ENCODE peak calls at places on chromosomes 1 and 21, in eight cellular contexts. F is CD8-positive, alpha-beta T cell; T is heart right ventricle; Y is D721Med; M is AG04450; H is GM06990; X is fibroblast of lung; A is activated B cell treated with CpG ODN at 0.5 μM for 24 hours. D is an unnamed sample.

GRCh38 chr1:103142466-103142865 is 34.1 kb upstream of the COL11A1 start:
- DNase-seq in X (no peak), T (no peak), F (no peak), Y (no peak), A (no peak), M (no peak), H (no peak), D (no peak)

GRCh38 chr1:89356658-89357400 is 7.0 kb upstream of the GBP6 start:
- DNase-seq in H (no peak), T (no peak), Y (no peak), M (no peak), F (no peak), A (no peak), X (peak), D (no peak)

GRCh38 chr1:64516301-64516700 is 46.4 kb downstream of the CACHD1 start:
- DNase-seq in H (no peak), T (no peak), F (no peak), X (no peak), A (no peak), M (no peak), Y (no peak), D (no peak)

GRCh38 chr1:204742676-204743075 is 57.1 kb upstream of the LRRN2 start:
- DNase-seq in X (no peak), A (no peak), M (no peak), H (no peak), F (no peak), T (no peak), Y (no peak), D (no peak)

GRCh38 chr1:232046531-232047283 is 420.1 kb downstream of the DISC1 start:
- DNase-seq in A (no peak), M (no peak), X (no peak), H (no peak), Y (peak), F (no peak), T (no peak), D (no peak)

GRCh38 chr1:216081445-216081844 is 341.8 kb downstream of the USH2A start:
- DNase-seq in H (no peak), Y (no peak), A (no peak), X (no peak), M (no peak), F (no peak), T (no peak), D (no peak)

GRCh38 chr1:1894354-1895049 is 3.6 kb upstream of the GNB1 start:
- DNase-seq in M (no peak), Y (no peak), A (no peak), T (peak), F (no peak), H (no peak), X (no peak), D (no peak)

GRCh38 chr1:10610901-10611600 is 136.3 kb downstream of the PEX14 start:
- DNase-seq in H (no peak), A (no peak), M (no peak), F (no peak), T (no peak), X (peak), Y (no peak), D (no peak)

GRCh38 chr1:6646499-6647148 is 22.0 kb downstream of the THAP3 start:
- DNase-seq in A (no peak), X (peak), F (no peak), Y (no peak), T (no peak), H (no peak), M (no peak), D (peak)

GRCh38 chr1:231044588-231044987 is 4.5 kb upstream of the FAM89A start:
- DNase-seq in X (no peak), A (no peak), Y (no peak), H (no peak), F (no peak), T (no peak), M (no peak), D (no peak)

GRCh38 chr21:18545908-18546307 is 142.3 kb upstream of the TMPRSS15 start:
- DNase-seq in A (no peak), T (no peak), M (no peak), X (peak), F (no peak), H (no peak), Y (no peak), D (no peak)

GRCh38 chr1:239302716-239303115 is 83.7 kb upstream of the CHRM3 start:
- DNase-seq in T (no peak), M (no peak), X (no peak), F (no peak), Y (no peak), A (no peak), H (no peak), D (no peak)

GRCh38 chr1:219990782-219991510 is 55.4 kb downstream of the EPRS1 start:
- DNase-seq in A (no peak), F (no peak), H (no peak), X (peak), T (no peak), M (no peak), Y (no peak), D (no peak)

GRCh38 chr1:35069746-35070145 is 9.4 kb upstream of the ZMYM1 start:
- DNase-seq in A (no peak), T (no peak), F (no peak), Y (no peak), H (no peak), X (no peak), M (no peak), D (no peak)

DNA sequence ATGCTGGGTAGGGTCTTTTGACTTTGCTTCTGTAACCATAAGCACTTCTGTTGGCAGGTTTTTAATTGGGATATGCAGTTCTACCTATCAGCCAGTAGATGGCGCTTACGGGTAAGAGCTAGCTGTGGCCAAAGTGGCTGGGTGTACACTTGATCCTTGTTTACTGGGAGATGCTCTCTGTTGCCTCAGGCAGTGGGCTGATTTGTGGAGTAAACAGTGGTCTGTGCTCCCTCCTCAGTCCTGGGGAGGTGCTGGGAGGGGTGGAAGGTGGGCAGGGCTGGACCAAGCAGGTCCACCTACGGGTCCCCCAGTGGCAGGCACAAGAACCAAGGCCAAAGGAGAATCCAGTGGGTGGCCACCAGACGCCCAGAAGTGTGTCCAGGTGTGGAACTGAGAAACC is 43.4 kb downstream of the RALGPS2 start:
- DNase-seq in F (no peak), H (peak), X (peak), T (no peak), Y (no peak), M (no peak), A (no peak), D (no peak)
- TF ChIP-seq CTCF in F (peak), H (peak), X (peak), T (peak), Y (peak), M (peak), A (peak), D (peak)

DNA sequence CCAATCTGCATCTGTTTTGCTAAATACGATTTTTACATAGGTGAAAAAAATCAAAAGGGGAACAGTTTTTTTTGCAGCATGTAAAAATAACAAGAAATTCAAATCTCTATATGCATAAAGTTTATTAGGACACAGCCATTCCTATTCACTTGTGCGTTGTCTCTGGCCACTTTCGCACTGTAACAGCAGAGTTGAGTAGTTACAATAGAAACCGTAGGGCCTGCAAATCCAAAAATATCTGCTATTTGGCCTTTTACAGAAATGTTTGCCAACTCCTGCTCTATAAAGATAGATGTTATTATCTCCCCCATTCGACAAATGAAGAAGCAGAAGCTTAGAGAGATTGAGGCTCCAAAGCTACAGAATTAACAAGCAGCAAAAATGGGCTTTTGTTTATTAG is 5.5 kb downstream of the DYNLT5 start:
- DNase-seq in H (no peak), M (no peak), T (no peak), X (no peak), A (no peak), Y (no peak), F (no peak), D (no peak)
- TF ChIP-seq CTCF in H (no peak), M (no peak), T (no peak), X (no peak), A (no peak), Y (no peak), F (no peak), D (no peak)

GRCh38 chr1:45612941-45613579 is 10.8 kb downstream of the CCDC17 start:
- DNase-seq in A (no peak), X (no peak), Y (no peak), F (no peak), T (no peak), H (no peak), M (no peak), D (no peak)
- TF ChIP-seq CTCF in A (no peak), X (no peak), Y (no peak), F (no peak), T (no peak), H (no peak), M (no peak), D (no peak)

GRCh38 chr1:150076985-150077384 is 9.4 kb downstream of the VPS45 start:
- DNase-seq in H (no peak), A (no peak), M (no peak), Y (no peak), X (no peak), T (no peak), F (no peak), D (no peak)

GRCh38 chr1:150073516-150073915 is 5.9 kb downstream of the VPS45 start:
- DNase-seq in A (no peak), X (no peak), F (no peak), H (no peak), T (no peak), Y (no peak), M (no peak), D (no peak)

GRCh38 chr1:150076066-150076465 is 8.5 kb downstream of the VPS45 start:
- DNase-seq in T (no peak), A (no peak), H (no peak), X (peak), M (no peak), Y (no peak), F (no peak), D (no peak)

GRCh38 chr1:150069923-150070322 is 2.3 kb downstream of the VPS45 start:
- DNase-seq in X (no peak), F (no peak), A (no peak), T (no peak), M (no peak), H (no peak), Y (no peak), D (no peak)

GRCh38 chr1:150072959-150073358 is 5.4 kb downstream of the VPS45 start:
- DNase-seq in Y (no peak), H (no peak), T (no peak), M (no peak), X (peak), A (no peak), F (no peak), D (no peak)
- TF ChIP-seq CTCF in Y (peak), H (peak), T (peak), M (peak), X (no peak), A (no peak), F (peak), D (peak)